ENCODE peak calls at places on chromosomes 11 and 22, in nine cellular contexts. One of them, this sample, is unnamed. For H3K9me3, the result is how much of the 10 kb centered on the place peaks cover.

GRCh38 chr11:31702966-31703365 is 108.2 kb downstream of the PAX6 start:
- DNase-seq in lower lobe of right lung: no peak
- DNase-seq in BE2C: no peak
- DNase-seq in H9: no peak
- DNase-seq in thyroid gland: no peak
- DNase-seq in fibroblast of lung: peak
- DNase-seq in cardiac muscle cell: no peak
- DNase-seq in breast epithelium: no peak
- DNase-seq in colonic mucosa: no peak
- DNase-seq in this sample: no peak

GRCh38 chr11:95413761-95414160 is 182.8 kb upstream of the SESN3 start:
- DNase-seq in lower lobe of right lung: no peak
- DNase-seq in BE2C: no peak
- DNase-seq in H9: no peak
- DNase-seq in thyroid gland: no peak
- DNase-seq in fibroblast of lung: no peak
- DNase-seq in cardiac muscle cell: no peak
- DNase-seq in breast epithelium: no peak
- DNase-seq in colonic mucosa: no peak
- DNase-seq in this sample: no peak

GRCh38 chr11:28701760-28702449 is 593.7 kb downstream of the METTL15 start:
- DNase-seq in lower lobe of right lung: no peak
- DNase-seq in BE2C: no peak
- DNase-seq in H9: no peak
- DNase-seq in thyroid gland: no peak
- DNase-seq in fibroblast of lung: peak
- DNase-seq in cardiac muscle cell: no peak
- DNase-seq in breast epithelium: peak
- DNase-seq in colonic mucosa: no peak
- DNase-seq in this sample: no peak

GRCh38 chr11:76785513-76785912 is 2.4 kb downstream of the TSKU start:
- DNase-seq in lower lobe of right lung: no peak
- DNase-seq in BE2C: no peak
- DNase-seq in H9: no peak
- DNase-seq in thyroid gland: no peak
- DNase-seq in fibroblast of lung: no peak
- DNase-seq in cardiac muscle cell: no peak
- DNase-seq in breast epithelium: no peak
- DNase-seq in colonic mucosa: peak
- DNase-seq in this sample: peak

GRCh38 chr11:119572481-119573424 is 149.8 kb upstream of the THY1 start:
- DNase-seq in lower lobe of right lung: no peak
- DNase-seq in BE2C: no peak
- DNase-seq in H9: peak
- DNase-seq in thyroid gland: no peak
- DNase-seq in fibroblast of lung: no peak
- DNase-seq in cardiac muscle cell: no peak
- DNase-seq in breast epithelium: no peak
- DNase-seq in colonic mucosa: no peak
- DNase-seq in this sample: no peak

GRCh38 chr22:28955817-28956216 is 72.4 kb downstream of the ZNRF3 start:
- DNase-seq in lower lobe of right lung: no peak
- DNase-seq in BE2C: no peak
- DNase-seq in H9: no peak
- DNase-seq in thyroid gland: no peak
- DNase-seq in fibroblast of lung: peak
- DNase-seq in cardiac muscle cell: no peak
- DNase-seq in breast epithelium: no peak
- DNase-seq in colonic mucosa: no peak
- DNase-seq in this sample: no peak

GRCh38 chr22:43226368-43226979 is 39.5 kb upstream of the TTLL12 start:
- DNase-seq in lower lobe of right lung: no peak
- DNase-seq in BE2C: peak
- DNase-seq in H9: peak
- DNase-seq in thyroid gland: no peak
- DNase-seq in fibroblast of lung: peak
- DNase-seq in cardiac muscle cell: peak
- DNase-seq in breast epithelium: no peak
- DNase-seq in colonic mucosa: no peak
- DNase-seq in this sample: peak

GRCh38 chr22:19497245-19497644 is 17.5 kb downstream of the CDC45 start:
- DNase-seq in lower lobe of right lung: no peak
- DNase-seq in BE2C: peak
- DNase-seq in H9: no peak
- DNase-seq in thyroid gland: peak
- DNase-seq in fibroblast of lung: peak
- DNase-seq in cardiac muscle cell: no peak
- DNase-seq in breast epithelium: no peak
- DNase-seq in colonic mucosa: no peak
- DNase-seq in this sample: no peak

GRCh38 chr11:67581469-67581868 is 2.1 kb upstream of the GSTP1 start:
- DNase-seq in lower lobe of right lung: peak
- DNase-seq in BE2C: no peak
- DNase-seq in H9: peak
- DNase-seq in thyroid gland: peak
- DNase-seq in fibroblast of lung: no peak
- DNase-seq in cardiac muscle cell: no peak
- DNase-seq in breast epithelium: no peak
- DNase-seq in colonic mucosa: peak
- DNase-seq in this sample: no peak

GRCh38 chr11:67572305-67572704 is 11.3 kb upstream of the GSTP1 start:
- DNase-seq in lower lobe of right lung: no peak
- DNase-seq in BE2C: no peak
- DNase-seq in H9: no peak
- DNase-seq in thyroid gland: no peak
- DNase-seq in fibroblast of lung: no peak
- DNase-seq in cardiac muscle cell: no peak
- DNase-seq in breast epithelium: no peak
- DNase-seq in colonic mucosa: no peak
- DNase-seq in this sample: no peak

GRCh38 chr11:67572747-67573419 is 10.7 kb upstream of the GSTP1 start:
- DNase-seq in lower lobe of right lung: peak
- DNase-seq in BE2C: peak
- DNase-seq in H9: peak
- DNase-seq in thyroid gland: peak
- DNase-seq in fibroblast of lung: peak
- DNase-seq in cardiac muscle cell: peak
- DNase-seq in breast epithelium: peak
- DNase-seq in colonic mucosa: peak
- DNase-seq in this sample: peak

GRCh38 chr11:67577951-67578350 is 5.7 kb upstream of the GSTP1 start:
- DNase-seq in lower lobe of right lung: no peak
- DNase-seq in BE2C: no peak
- DNase-seq in H9: no peak
- DNase-seq in thyroid gland: peak
- DNase-seq in fibroblast of lung: no peak
- DNase-seq in cardiac muscle cell: no peak
- DNase-seq in breast epithelium: no peak
- DNase-seq in colonic mucosa: no peak
- DNase-seq in this sample: no peak

DNA sequence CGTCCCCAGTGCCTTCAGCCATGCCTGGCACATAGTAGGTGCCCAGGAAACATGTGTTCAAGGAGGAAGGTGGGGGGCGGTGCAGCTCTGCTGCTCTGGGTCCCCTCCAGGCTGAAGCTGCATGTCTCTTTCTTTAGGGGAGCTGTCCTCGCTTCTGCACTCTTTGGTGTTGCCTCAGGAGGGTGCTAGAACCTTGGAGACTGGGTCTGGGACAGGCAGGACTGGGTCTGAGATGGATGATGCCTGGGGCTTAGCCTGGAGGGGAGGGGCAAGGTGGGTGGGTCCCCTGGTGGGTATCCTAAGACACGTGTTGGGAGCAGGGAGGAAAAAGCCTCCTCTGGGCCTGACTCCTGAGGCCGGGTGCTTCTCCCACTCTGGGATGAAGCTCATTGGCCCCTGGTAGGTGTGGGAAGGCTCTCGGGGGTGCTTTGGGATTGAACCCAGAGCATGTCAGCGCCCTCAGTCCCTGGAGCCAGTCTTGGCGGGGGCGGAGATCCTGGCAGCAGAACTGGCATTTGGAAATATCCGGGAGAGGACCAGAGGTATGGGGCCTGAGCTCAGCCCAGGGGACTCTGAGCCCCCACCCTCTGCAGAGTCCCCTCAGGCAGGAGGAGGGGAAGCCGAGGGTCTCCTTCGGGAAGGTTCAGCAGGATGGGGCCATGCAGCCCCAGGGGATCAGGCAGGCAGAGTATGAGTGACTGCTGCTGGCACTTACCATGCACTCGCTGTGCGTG is 6.7 kb upstream of the GSTP1 start:
- DNase-seq in lower lobe of right lung: no peak
- DNase-seq in BE2C: peak
- DNase-seq in H9: peak
- DNase-seq in thyroid gland: no peak
- DNase-seq in fibroblast of lung: no peak
- DNase-seq in cardiac muscle cell: no peak
- DNase-seq in breast epithelium: no peak
- DNase-seq in colonic mucosa: no peak
- DNase-seq in this sample: peak
- TF ChIP-seq CTCF in lower lobe of right lung: no peak
- TF ChIP-seq CTCF in BE2C: peak
- TF ChIP-seq CTCF in H9: peak
- TF ChIP-seq CTCF in thyroid gland: no peak
- TF ChIP-seq CTCF in fibroblast of lung: no peak
- TF ChIP-seq CTCF in cardiac muscle cell: no peak
- TF ChIP-seq CTCF in breast epithelium: no peak
- TF ChIP-seq CTCF in colonic mucosa: no peak
- TF ChIP-seq CTCF in this sample: peak

GRCh38 chr22:49380828-49381114 is 446.9 kb downstream of the BRD1 start:
- DNase-seq in lower lobe of right lung: no peak
- DNase-seq in BE2C: no peak
- DNase-seq in H9: no peak
- DNase-seq in thyroid gland: no peak
- DNase-seq in fibroblast of lung: no peak
- DNase-seq in cardiac muscle cell: no peak
- DNase-seq in breast epithelium: no peak
- DNase-seq in colonic mucosa: no peak
- DNase-seq in this sample: no peak

GRCh38 chr22:49381595-49382450 is 445.9 kb downstream of the BRD1 start:
- DNase-seq in lower lobe of right lung: peak
- DNase-seq in BE2C: no peak
- DNase-seq in H9: no peak
- DNase-seq in thyroid gland: no peak
- DNase-seq in fibroblast of lung: no peak
- DNase-seq in cardiac muscle cell: no peak
- DNase-seq in breast epithelium: peak
- DNase-seq in colonic mucosa: no peak
- DNase-seq in this sample: no peak

GRCh38 chr22:49382451-49382735 is 445.3 kb downstream of the BRD1 start:
- DNase-seq in lower lobe of right lung: peak
- DNase-seq in BE2C: no peak
- DNase-seq in H9: peak
- DNase-seq in thyroid gland: no peak
- DNase-seq in fibroblast of lung: no peak
- DNase-seq in cardiac muscle cell: no peak
- DNase-seq in breast epithelium: peak
- DNase-seq in colonic mucosa: no peak
- DNase-seq in this sample: no peak

GRCh38 chr22:49377306-49377705 is 450.4 kb downstream of the BRD1 start:
- DNase-seq in lower lobe of right lung: no peak
- DNase-seq in BE2C: no peak
- DNase-seq in H9: no peak
- DNase-seq in thyroid gland: no peak
- DNase-seq in fibroblast of lung: no peak
- DNase-seq in cardiac muscle cell: no peak
- DNase-seq in breast epithelium: peak
- DNase-seq in colonic mucosa: no peak
- DNase-seq in this sample: no peak

DNA sequence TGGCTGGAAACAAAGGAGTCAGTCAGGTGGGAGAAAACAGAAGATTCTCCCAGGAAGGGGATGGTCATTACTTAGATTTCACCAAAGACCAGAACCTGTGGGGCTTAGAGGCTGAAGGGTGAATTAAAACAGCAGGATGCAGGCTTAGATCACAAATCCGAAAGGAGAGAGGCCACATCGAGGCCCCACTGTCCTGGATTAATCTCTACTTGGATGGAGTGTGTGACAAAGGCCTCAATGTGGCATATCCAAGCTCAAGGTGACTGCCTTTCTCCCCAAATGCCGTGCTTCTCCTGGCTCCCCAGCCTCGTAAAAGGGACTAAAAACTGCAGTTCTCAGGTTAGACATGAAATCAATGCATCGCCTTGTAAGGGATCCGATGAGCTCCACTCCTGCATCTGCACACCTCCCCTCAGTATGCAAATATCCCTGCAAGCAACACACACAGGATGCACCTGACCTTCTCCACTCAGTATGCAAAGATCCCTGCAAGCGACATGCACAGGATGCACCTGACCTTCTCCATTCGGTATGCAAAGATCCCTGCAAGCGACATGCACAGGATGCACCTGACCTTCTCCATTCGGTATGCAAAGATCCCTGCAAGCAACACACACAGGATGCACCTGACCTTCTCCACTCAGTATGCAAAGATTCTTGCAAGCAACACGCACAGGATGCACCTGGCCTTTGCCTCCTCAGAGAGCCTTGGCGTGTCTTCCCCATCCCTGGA is 447.4 kb downstream of the BRD1 start:
- DNase-seq in lower lobe of right lung: no peak
- DNase-seq in BE2C: no peak
- DNase-seq in H9: no peak
- DNase-seq in thyroid gland: no peak
- DNase-seq in fibroblast of lung: no peak
- DNase-seq in cardiac muscle cell: no peak
- DNase-seq in breast epithelium: peak
- DNase-seq in colonic mucosa: no peak
- DNase-seq in this sample: no peak
- H3K9me3 ChIP-seq in lower lobe of right lung: under half
- H3K9me3 ChIP-seq in BE2C: under half
- H3K9me3 ChIP-seq in H9: under half
- H3K9me3 ChIP-seq in thyroid gland: under half
- H3K9me3 ChIP-seq in fibroblast of lung: under half
- H3K9me3 ChIP-seq in cardiac muscle cell: under half
- H3K9me3 ChIP-seq in breast epithelium: under half
- H3K9me3 ChIP-seq in colonic mucosa: under half
- H3K9me3 ChIP-seq in this sample: under half

GRCh38 chr11:109864834-109865557 is 228.2 kb upstream of the ZC3H12C start:
- DNase-seq in lower lobe of right lung: no peak
- DNase-seq in BE2C: no peak
- DNase-seq in H9: no peak
- DNase-seq in thyroid gland: no peak
- DNase-seq in fibroblast of lung: peak
- DNase-seq in cardiac muscle cell: peak
- DNase-seq in breast epithelium: no peak
- DNase-seq in colonic mucosa: no peak
- DNase-seq in this sample: no peak

GRCh38 chr11:109864161-109864661 is 229.0 kb upstream of the ZC3H12C start:
- DNase-seq in lower lobe of right lung: no peak
- DNase-seq in BE2C: no peak
- DNase-seq in H9: no peak
- DNase-seq in thyroid gland: no peak
- DNase-seq in fibroblast of lung: peak
- DNase-seq in cardiac muscle cell: peak
- DNase-seq in breast epithelium: no peak
- DNase-seq in colonic mucosa: no peak
- DNase-seq in this sample: no peak

GRCh38 chr11:109862808-109863207 is 230.4 kb upstream of the ZC3H12C start:
- DNase-seq in lower lobe of right lung: no peak
- DNase-seq in BE2C: no peak
- DNase-seq in H9: no peak
- DNase-seq in thyroid gland: no peak
- DNase-seq in fibroblast of lung: peak
- DNase-seq in cardiac muscle cell: no peak
- DNase-seq in breast epithelium: no peak
- DNase-seq in colonic mucosa: no peak
- DNase-seq in this sample: no peak

GRCh38 chr11:109867784-109868183 is 225.4 kb upstream of the ZC3H12C start:
- DNase-seq in lower lobe of right lung: no peak
- DNase-seq in BE2C: no peak
- DNase-seq in H9: no peak
- DNase-seq in thyroid gland: no peak
- DNase-seq in fibroblast of lung: no peak
- DNase-seq in cardiac muscle cell: no peak
- DNase-seq in breast epithelium: no peak
- DNase-seq in colonic mucosa: no peak
- DNase-seq in this sample: no peak

GRCh38 chr11:109865558-109866186 is 227.5 kb upstream of the ZC3H12C start:
- DNase-seq in lower lobe of right lung: no peak
- DNase-seq in BE2C: no peak
- DNase-seq in H9: peak
- DNase-seq in thyroid gland: no peak
- DNase-seq in fibroblast of lung: no peak
- DNase-seq in cardiac muscle cell: no peak
- DNase-seq in breast epithelium: no peak
- DNase-seq in colonic mucosa: peak
- DNase-seq in this sample: peak
- TF ChIP-seq CTCF in lower lobe of right lung: no peak
- TF ChIP-seq CTCF in BE2C: peak
- TF ChIP-seq CTCF in H9: peak
- TF ChIP-seq CTCF in thyroid gland: no peak
- TF ChIP-seq CTCF in fibroblast of lung: no peak
- TF ChIP-seq CTCF in cardiac muscle cell: no peak
- TF ChIP-seq CTCF in breast epithelium: no peak
- TF ChIP-seq CTCF in colonic mucosa: peak
- TF ChIP-seq CTCF in this sample: peak

GRCh38 chr22:48560836-48561235 is 1266.8 kb downstream of the BRD1 start:
- DNase-seq in lower lobe of right lung: peak
- DNase-seq in BE2C: no peak
- DNase-seq in H9: no peak
- DNase-seq in thyroid gland: no peak
- DNase-seq in fibroblast of lung: no peak
- DNase-seq in cardiac muscle cell: no peak
- DNase-seq in breast epithelium: no peak
- DNase-seq in colonic mucosa: no peak
- DNase-seq in this sample: no peak

GRCh38 chr22:48561676-48562075 is 1266.0 kb downstream of the BRD1 start:
- DNase-seq in lower lobe of right lung: peak
- DNase-seq in BE2C: no peak
- DNase-seq in H9: no peak
- DNase-seq in thyroid gland: no peak
- DNase-seq in fibroblast of lung: no peak
- DNase-seq in cardiac muscle cell: no peak
- DNase-seq in breast epithelium: no peak
- DNase-seq in colonic mucosa: no peak
- DNase-seq in this sample: no peak

GRCh38 chr22:48563966-48564330 is 1263.7 kb downstream of the BRD1 start:
- DNase-seq in lower lobe of right lung: peak
- DNase-seq in BE2C: no peak
- DNase-seq in H9: no peak
- DNase-seq in thyroid gland: no peak
- DNase-seq in fibroblast of lung: no peak
- DNase-seq in cardiac muscle cell: no peak
- DNase-seq in breast epithelium: no peak
- DNase-seq in colonic mucosa: no peak
- DNase-seq in this sample: no peak

GRCh38 chr22:48564995-48565394 is 1262.7 kb downstream of the BRD1 start:
- DNase-seq in lower lobe of right lung: peak
- DNase-seq in BE2C: no peak
- DNase-seq in H9: no peak
- DNase-seq in thyroid gland: no peak
- DNase-seq in fibroblast of lung: no peak
- DNase-seq in cardiac muscle cell: no peak
- DNase-seq in breast epithelium: no peak
- DNase-seq in colonic mucosa: no peak
- DNase-seq in this sample: no peak

GRCh38 chr22:48563118-48563965 is 1264.3 kb downstream of the BRD1 start:
- DNase-seq in lower lobe of right lung: peak
- DNase-seq in BE2C: no peak
- DNase-seq in H9: no peak
- DNase-seq in thyroid gland: no peak
- DNase-seq in fibroblast of lung: no peak
- DNase-seq in cardiac muscle cell: no peak
- DNase-seq in breast epithelium: no peak
- DNase-seq in colonic mucosa: no peak
- DNase-seq in this sample: no peak
- H3K9me3 ChIP-seq in lower lobe of right lung: under half
- H3K9me3 ChIP-seq in BE2C: under half
- H3K9me3 ChIP-seq in H9: under half
- H3K9me3 ChIP-seq in thyroid gland: under half
- H3K9me3 ChIP-seq in fibroblast of lung: under half
- H3K9me3 ChIP-seq in cardiac muscle cell: under half
- H3K9me3 ChIP-seq in breast epithelium: under half
- H3K9me3 ChIP-seq in colonic mucosa: under half
- H3K9me3 ChIP-seq in this sample: under half